ENCODE peak calls at places on chromosomes 12 and 14, in six cellular contexts. I is activated naive CD4-positive, alpha-beta T cell; M is sciatic nerve; U is 8988T; H is activated naive CD8-positive, alpha-beta T cell treated with anti-CD3 and anti-CD28 coated beads, Interleukin-2, amount 50 U/mL, for 24 hours; B is CD4-positive, CD25-positive, alpha-beta regulatory T cell. X is an unnamed sample.

GRCh38 chr12:3061129-3061857 is 15.9 kb upstream of the TSPAN9 start:
- DNase-seq in I (no peak), M (no peak), U (no peak), H (no peak), B (no peak), X (no peak)

GRCh38 chr14:26596722-26597030 is 1.2 kb downstream of the NOVA1 start:
- DNase-seq in I (no peak), M (peak; percentile 61), U (no peak), H (no peak), B (no peak), X (no peak)

GRCh38 chr12:24780969-24781368 is 167.9 kb downstream of the BCAT1 start:
- DNase-seq in I (no peak), M (no peak), U (no peak), H (no peak), B (no peak), X (no peak)

GRCh38 chr12:2751230-2751629 is 43.5 kb upstream of the FKBP4 start:
- DNase-seq in I (no peak), M (no peak), U (no peak), H (no peak), B (no peak), X (no peak)

GRCh38 chr12:1592444-1593231 is 1.7 kb downstream of the FBXL14 start:
- DNase-seq in I (no peak), M (peak; percentile 68), U (no peak), H (peak; percentile 70), B (peak; percentile 67), X (peak; percentile 16)

GRCh38 chr14:50417853-50418252 is 21.2 kb upstream of the CDKL1 start:
- DNase-seq in I (no peak), M (no peak), U (no peak), H (no peak), B (no peak), X (no peak)

GRCh38 chr12:52494518-52494917 is 1.5 kb upstream of the KRT6A start:
- DNase-seq in I (no peak), M (no peak), U (no peak), H (no peak), B (no peak), X (no peak)

GRCh38 chr12:57152408-57153038 is 5.1 kb upstream of the LRP1-AS start:
- DNase-seq in I (no peak), M (peak; percentile 78), U (no peak), H (no peak), B (no peak), X (no peak)

GRCh38 chr12:51947597-51947996 is 3.9 kb upstream of the ACVR1B start:
- DNase-seq in I (no peak), M (no peak), U (no peak), H (no peak), B (no peak), X (no peak)

GRCh38 chr12:78802593-78802992 is 62.0 kb upstream of the SYT1 start:
- DNase-seq in I (no peak), M (no peak), U (no peak), H (no peak), B (no peak), X (peak; percentile 62)

GRCh38 chr14:21308132-21308478 is 28.2 kb downstream of the RPGRIP1 start:
- DNase-seq in I (no peak), M (no peak), U (no peak), H (no peak), B (no peak), X (no peak)

GRCh38 chr12:113996026-113996425 is 29.9 kb upstream of the RBM19 start:
- DNase-seq in I (no peak), M (no peak), U (no peak), H (no peak), B (no peak), X (no peak)

GRCh38 chr12:110860833-110861291 is 14.1 kb downstream of the CCDC63 start:
- DNase-seq in I (no peak), M (no peak), U (no peak), H (no peak), B (no peak), X (no peak)

GRCh38 chr14:61280526-61281185 is 482 bp downstream of the TMEM30B start:
- DNase-seq in I (peak; percentile 27), M (peak; percentile 73), U (peak; percentile 47), H (peak; percentile 81), B (peak; percentile 75), X (peak; percentile 87)

GRCh38 chr14:61531741-61532505 is 163.4 kb upstream of the HIF1A start:
- DNase-seq in I (no peak), M (no peak), U (no peak), H (no peak), B (no peak), X (no peak)

GRCh38 chr14:93005838-93006237 is 82.9 kb downstream of the CHGA start:
- DNase-seq in I (no peak), M (no peak), U (no peak), H (no peak), B (no peak), X (no peak)

GRCh38 chr14:24335461-24336146 is 733 bp upstream of the ADCY4 start:
- DNase-seq in I (no peak), M (no peak), U (no peak), H (no peak), B (no peak), X (no peak)

GRCh38 chr12:131574397-131574775 is 136.5 kb upstream of the SFSWAP start:
- DNase-seq in I (no peak), M (no peak), U (no peak), H (no peak), B (no peak), X (no peak)

GRCh38 chr12:83691730-83692129 is 1005.0 kb downstream of the TMTC2 start:
- DNase-seq in I (no peak), M (no peak), U (no peak), H (no peak), B (no peak), X (no peak)

GRCh38 chr12:27987311-27987710 is 14.8 kb upstream of the PTHLH start:
- DNase-seq in I (no peak), M (no peak), U (no peak), H (no peak), B (no peak), X (no peak)

GRCh38 chr12:5307065-5307464 is 124.8 kb upstream of the NTF3 start:
- DNase-seq in I (no peak), M (no peak), U (no peak), H (no peak), B (no peak), X (no peak)

GRCh38 chr14:88326352-88327103 is 3.5 kb upstream of the KCNK10 start:
- DNase-seq in I (no peak), M (no peak), U (no peak), H (no peak), B (no peak), X (peak; percentile 1)

GRCh38 chr12:122672515-122672914 is 30.6 kb downstream of the HCAR2 start:
- DNase-seq in I (no peak), M (no peak), U (no peak), H (no peak), B (no peak), X (no peak)

GRCh38 chr12:111303531-111303930 is 65.4 kb downstream of the PHETA1 start:
- DNase-seq in I (no peak), M (no peak), U (no peak), H (no peak), B (no peak), X (no peak)

GRCh38 chr12:47739959-47740358 is 14.7 kb upstream of the ENDOU start:
- DNase-seq in I (no peak), M (no peak), U (no peak), H (no peak), B (no peak), X (no peak)

GRCh38 chr12:41536813-41537490 is 348.8 kb downstream of the PDZRN4 start:
- DNase-seq in I (no peak), M (no peak), U (no peak), H (no peak), B (no peak), X (no peak)

GRCh38 chr14:35669782-35670181 is 135.8 kb downstream of the INSM2 start:
- DNase-seq in I (no peak), M (no peak), U (no peak), H (no peak), B (no peak), X (peak; percentile 8)

GRCh38 chr12:46590991-46591703 is 218.6 kb upstream of the SLC38A2 start:
- DNase-seq in I (no peak), M (no peak), U (no peak), H (no peak), B (no peak), X (no peak)

GRCh38 chr12:11344504-11344903 is 34.3 kb upstream of the PRB4 start:
- DNase-seq in I (no peak), M (no peak), U (no peak), H (no peak), B (no peak), X (no peak)

GRCh38 chr12:110186059-110186458 is 61.9 kb downstream of the IFT81 start:
- DNase-seq in I (no peak), M (no peak), U (no peak), H (no peak), B (no peak), X (no peak)

GRCh38 chr12:121805171-121805687 is 1.4 kb downstream of the SETD1B start:
- DNase-seq in I (no peak), M (peak; percentile 64), U (peak; percentile 58), H (no peak), B (peak; percentile 39), X (no peak)

GRCh38 chr12:53115891-53116675 is 12.8 kb downstream of the SOAT2 start:
- DNase-seq in I (no peak), M (no peak), U (no peak), H (no peak), B (no peak), X (no peak)

GRCh38 chr14:91142214-91142668 is 28.4 kb downstream of the DGLUCY start:
- DNase-seq in I (no peak), M (no peak), U (no peak), H (peak; percentile 6), B (peak; percentile 20), X (no peak)

GRCh38 chr12:21451529-21451928 is 14.1 kb downstream of the PYROXD1 start:
- DNase-seq in I (no peak), M (no peak), U (no peak), H (no peak), B (no peak), X (no peak)

GRCh38 chr12:121124402-121125109 is 8.1 kb upstream of the P2RX7 start:
- DNase-seq in I (no peak), M (no peak), U (peak; percentile 35), H (no peak), B (no peak), X (peak; percentile 80)

GRCh38 chr14:90504643-90505042 is 107.8 kb downstream of the CALM1 start:
- DNase-seq in I (no peak), M (no peak), U (no peak), H (no peak), B (no peak), X (no peak)

GRCh38 chr14:75229923-75230792 is 48.5 kb upstream of the FOS start:
- DNase-seq in I (no peak), M (no peak), U (no peak), H (peak; percentile 49), B (peak; percentile 36), X (peak; percentile 68)

GRCh38 chr14:20934148-20934762 is 21.0 kb upstream of the RNASE2 start:
- DNase-seq in I (no peak), M (no peak), U (peak; percentile 15), H (peak; percentile 48), B (no peak), X (peak; percentile 7)

X was measured in Calu3.